ENCODE peak calls at places on chromosomes 13 and 19, in four cellular contexts. F is endodermal cell, R is sciatic nerve, X is activated T-cell treated with anti-CD3 and anti-CD28 coated beads for 24 hours. U is an unnamed sample.

GRCh38 chr19:36719687-36720556 is 32.5 kb downstream of the ZNF567 start:
- DNase-seq in R (no peak), X (no peak), F (no peak), U (no peak)

GRCh38 chr13:36251528-36251927 is 37.2 kb upstream of the SOHLH2 start:
- DNase-seq in R (no peak), F (no peak), X (no peak), U (no peak)

GRCh38 chr19:42396248-42396541 is 6.1 kb upstream of the CNFN start:
- DNase-seq in F (no peak), R (no peak), X (no peak), U (no peak)

GRCh38 chr13:20192470-20193141 is at the start of gene GJB2:
- DNase-seq in F (peak), R (no peak), X (no peak), U (no peak)

GRCh38 chr19:28701491-28701890 is 511.5 kb downstream of the UQCRFS1 start:
- DNase-seq in X (no peak), R (no peak), F (no peak), U (no peak)

GRCh38 chr19:58349590-58349989 is 3.7 kb downstream of the A1BG start:
- DNase-seq in R (no peak), X (no peak), F (no peak), U (no peak)

GRCh38 chr13:111353508-111353907 is 33.1 kb downstream of the TEX29 start:
- DNase-seq in R (no peak), X (no peak), F (no peak), U (no peak)

GRCh38 chr19:48511800-48512503 is at the start of gene LMTK3:
- DNase-seq in F (no peak), X (peak), R (no peak), U (no peak)

GRCh38 chr19:33402421-33403220 is 29.1 kb downstream of the CEBPG start:
- DNase-seq in X (no peak), R (peak), F (no peak), U (no peak)

GRCh38 chr13:77536358-77536757 is 852 bp downstream of the SCEL start:
- DNase-seq in F (no peak), X (no peak), R (no peak), U (no peak)

GRCh38 chr13:33797622-33798021 is 20.3 kb upstream of the RFC3 start:
- DNase-seq in X (no peak), R (no peak), F (no peak), U (no peak)

GRCh38 chr13:35994131-35994966 is 136.8 kb downstream of the DCLK1 start:
- DNase-seq in R (no peak), X (no peak), F (no peak), U (no peak)

GRCh38 chr13:25692156-25692555 is 320.4 kb downstream of the ATP8A2 start:
- DNase-seq in F (peak), R (no peak), X (no peak), U (no peak)

GRCh38 chr19:46924874-46925547 is 64.2 kb downstream of the ARHGAP35 start:
- DNase-seq in X (no peak), R (peak), F (no peak), U (peak)

GRCh38 chr19:19460761-19461265 is 54.5 kb downstream of the TSSK6 start:
- DNase-seq in X (peak), R (peak), F (peak), U (no peak)

GRCh38 chr19:1088419-1089066 is 6.6 kb downstream of the POLR2E start:
- DNase-seq in R (no peak), F (no peak), X (no peak), U (no peak)

GRCh38 chr19:41893899-41894298 is 10.9 kb downstream of the ARHGEF1 start:
- DNase-seq in X (no peak), F (peak), R (no peak), U (no peak)

GRCh38 chr13:72953391-72953960 is 105.3 kb upstream of the KLF5 start:
- DNase-seq in R (no peak), F (no peak), X (no peak), U (no peak)

GRCh38 chr13:48542581-48543341 is 9.9 kb upstream of the RCBTB2 start:
- DNase-seq in F (peak), X (no peak), R (peak), U (peak)

GRCh38 chr19:34327851-34328250 is 37.1 kb upstream of the GPI start:
- DNase-seq in R (no peak), X (no peak), F (no peak), U (peak)

GRCh38 chr19:15280915-15281683 is 48.9 kb upstream of the EPHX3 start:
- DNase-seq in X (no peak), F (no peak), R (peak), U (peak)

GRCh38 chr13:45474584-45475454 is 10.1 kb downstream of the COG3 start:
- DNase-seq in X (no peak), F (no peak), R (no peak), U (no peak)

GRCh38 chr13:20974981-20975585 is 72.5 kb upstream of the XPO4 start:
- DNase-seq in X (no peak), R (no peak), F (no peak), U (no peak)

GRCh38 chr19:38448225-38448624 is 14.7 kb downstream of the RYR1 start:
- DNase-seq in F (no peak), X (no peak), R (no peak), U (no peak)

GRCh38 chr13:92345627-92346026 is 881.0 kb upstream of the GPC6 start:
- DNase-seq in F (no peak), R (no peak), X (no peak), U (no peak)

GRCh38 chr19:55454787-55455243 is 6.6 kb downstream of the ISOC2 start:
- DNase-seq in R (no peak), F (peak), X (no peak), U (peak)

GRCh38 chr19:38563475-38563874 is 54.3 kb downstream of the MAP4K1 start:
- DNase-seq in F (no peak), X (no peak), R (no peak), U (no peak)

GRCh38 chr19:43598445-43599240 is 2.2 kb downstream of the ZNF576 start:
- DNase-seq in R (no peak), X (no peak), F (no peak), U (no peak)

GRCh38 chr13:40061466-40062450 is 406.3 kb downstream of the COG6 start:
- DNase-seq in R (no peak), X (no peak), F (no peak), U (no peak)

GRCh38 chr19:48182434-48182833 is 12.0 kb downstream of the ZSWIM9 start:
- DNase-seq in X (no peak), R (no peak), F (no peak), U (no peak)

GRCh38 chr13:35796627-35797026 is 320.1 kb upstream of the MAB21L1 start:
- DNase-seq in R (no peak), F (no peak), X (no peak), U (no peak)

GRCh38 chr19:39590265-39590664 is 12.1 kb upstream of the LGALS13 start:
- DNase-seq in R (no peak), F (peak), X (no peak), U (no peak)

GRCh38 chr13:100817897-100818296 is 143.3 kb upstream of the TMTC4 start:
- DNase-seq in X (no peak), R (no peak), F (no peak), U (no peak)

GRCh38 chr19:4063369-4064072 is 3.2 kb downstream of the ZBTB7A start:
- DNase-seq in X (no peak), F (peak), R (no peak), U (no peak)

GRCh38 chr19:35123573-35123972 is 8.0 kb downstream of the FXYD3 start:
- DNase-seq in X (no peak), R (peak), F (no peak), U (no peak)

GRCh38 chr13:51342706-51343105 is 3.2 kb downstream of the SERPINE3 start:
- DNase-seq in R (no peak), F (no peak), X (no peak), U (no peak)

GRCh38 chr13:75986818-75987217 is 350.7 kb downstream of the LMO7 start:
- DNase-seq in X (no peak), F (no peak), R (no peak), U (no peak)

GRCh38 chr13:27971776-27972618 is 2.9 kb upstream of the CDX2 start:
- DNase-seq in X (no peak), F (no peak), R (no peak), U (no peak)

U was measured in dermis microvascular lymphatic vessel endothelial cell.